ENCODE peak calls at places on chromosomes 4 and X, in nine cellular contexts. One of them, this sample, is unnamed.

GRCh38 chr4:3863841-3864734 is 97.9 kb downstream of the ADRA2C start:
- DNase-seq in fibroblast of mammary gland: no peak
- DNase-seq in Peyer's patch: peak
- DNase-seq in choroid plexus epithelial cell: no peak
- DNase-seq in GM10248: no peak
- DNase-seq in LNCaP clone FGC: no peak
- DNase-seq in heart right ventricle: no peak
- DNase-seq in AG04450: no peak
- DNase-seq in A549: no peak
- DNase-seq in this sample: no peak

GRCh38 chr4:15396157-15396800 is 31.6 kb upstream of the C1QTNF7 start:
- DNase-seq in fibroblast of mammary gland: peak
- DNase-seq in Peyer's patch: no peak
- DNase-seq in choroid plexus epithelial cell: peak
- DNase-seq in GM10248: peak
- DNase-seq in LNCaP clone FGC: no peak
- DNase-seq in heart right ventricle: no peak
- DNase-seq in AG04450: no peak
- DNase-seq in A549: peak
- DNase-seq in this sample: no peak

GRCh38 chrX:63514575-63514967 is 163.4 kb upstream of the SPIN4 start:
- DNase-seq in fibroblast of mammary gland: no peak
- DNase-seq in Peyer's patch: no peak
- DNase-seq in choroid plexus epithelial cell: peak
- DNase-seq in GM10248: no peak
- DNase-seq in LNCaP clone FGC: no peak
- DNase-seq in heart right ventricle: no peak
- DNase-seq in AG04450: no peak
- DNase-seq in A549: no peak
- DNase-seq in this sample: peak

GRCh38 chrX:39492495-39493162 is 605.1 kb downstream of the BCOR start:
- DNase-seq in fibroblast of mammary gland: no peak
- DNase-seq in Peyer's patch: peak
- DNase-seq in choroid plexus epithelial cell: no peak
- DNase-seq in GM10248: no peak
- DNase-seq in LNCaP clone FGC: no peak
- DNase-seq in heart right ventricle: no peak
- DNase-seq in AG04450: no peak
- DNase-seq in A549: no peak
- DNase-seq in this sample: no peak

GRCh38 chr4:114383721-114384120 is 214.9 kb upstream of the UGT8 start:
- DNase-seq in fibroblast of mammary gland: peak
- DNase-seq in Peyer's patch: no peak
- DNase-seq in choroid plexus epithelial cell: peak
- DNase-seq in GM10248: no peak
- DNase-seq in LNCaP clone FGC: no peak
- DNase-seq in heart right ventricle: no peak
- DNase-seq in AG04450: peak
- DNase-seq in A549: no peak
- DNase-seq in this sample: peak

GRCh38 chr4:88605744-88606143 is 13.5 kb downstream of the HERC3 start:
- DNase-seq in fibroblast of mammary gland: no peak
- DNase-seq in Peyer's patch: no peak
- DNase-seq in choroid plexus epithelial cell: no peak
- DNase-seq in GM10248: no peak
- DNase-seq in LNCaP clone FGC: no peak
- DNase-seq in heart right ventricle: no peak
- DNase-seq in AG04450: no peak
- DNase-seq in A549: no peak
- DNase-seq in this sample: no peak

GRCh38 chr4:104344342-104344980 is 150.2 kb downstream of the CXXC4 start:
- DNase-seq in fibroblast of mammary gland: no peak
- DNase-seq in Peyer's patch: no peak
- DNase-seq in choroid plexus epithelial cell: no peak
- DNase-seq in GM10248: no peak
- DNase-seq in LNCaP clone FGC: no peak
- DNase-seq in heart right ventricle: no peak
- DNase-seq in AG04450: no peak
- DNase-seq in A549: no peak
- DNase-seq in this sample: no peak

GRCh38 chr4:98546910-98547544 is 111.4 kb downstream of the TSPAN5 start:
- DNase-seq in fibroblast of mammary gland: peak
- DNase-seq in Peyer's patch: no peak
- DNase-seq in choroid plexus epithelial cell: peak
- DNase-seq in GM10248: no peak
- DNase-seq in LNCaP clone FGC: no peak
- DNase-seq in heart right ventricle: no peak
- DNase-seq in AG04450: no peak
- DNase-seq in A549: no peak
- DNase-seq in this sample: peak

GRCh38 chr4:166065324-166065723 is 192.3 kb downstream of the TLL1 start:
- DNase-seq in fibroblast of mammary gland: no peak
- DNase-seq in Peyer's patch: no peak
- DNase-seq in choroid plexus epithelial cell: no peak
- DNase-seq in GM10248: no peak
- DNase-seq in LNCaP clone FGC: no peak
- DNase-seq in heart right ventricle: no peak
- DNase-seq in AG04450: no peak
- DNase-seq in A549: no peak
- DNase-seq in this sample: no peak

DNA sequence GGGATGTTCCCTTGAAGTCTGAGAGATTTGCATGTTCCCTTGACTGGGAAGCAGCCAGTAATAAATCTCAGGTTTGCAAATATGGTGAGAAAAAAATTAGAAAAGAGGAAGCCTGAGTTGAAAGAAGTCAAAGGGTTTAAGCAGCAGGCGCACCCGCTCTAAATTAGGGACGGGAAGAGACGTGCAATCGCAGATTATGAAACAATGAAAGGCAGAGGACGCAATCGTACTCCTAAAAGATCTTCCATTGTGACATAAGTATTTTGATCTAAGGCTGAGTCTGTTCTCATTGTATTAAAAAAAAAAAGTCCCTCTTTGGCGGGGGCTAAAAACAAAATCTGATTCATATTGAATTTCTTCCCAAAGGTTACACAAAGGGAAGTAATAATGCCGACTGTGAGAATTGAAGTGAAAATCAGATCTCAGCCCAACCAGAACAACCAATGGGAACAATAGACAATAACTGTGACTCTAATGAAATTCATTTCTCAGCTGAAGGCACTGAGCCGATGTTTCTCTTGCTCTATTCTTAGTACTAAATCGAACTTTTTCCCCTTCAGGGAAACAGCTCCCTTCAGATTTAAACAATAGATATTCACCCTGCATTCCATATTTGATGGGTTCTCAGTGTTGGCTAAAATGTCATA is 28.3 kb downstream of the SAT1 start:
- DNase-seq in fibroblast of mammary gland: peak
- DNase-seq in Peyer's patch: no peak
- DNase-seq in choroid plexus epithelial cell: peak
- DNase-seq in GM10248: no peak
- DNase-seq in LNCaP clone FGC: no peak
- DNase-seq in heart right ventricle: peak
- DNase-seq in AG04450: no peak
- DNase-seq in A549: no peak
- DNase-seq in this sample: no peak
- TF ChIP-seq CTCF in fibroblast of mammary gland: no peak
- TF ChIP-seq CTCF in Peyer's patch: no peak
- TF ChIP-seq CTCF in choroid plexus epithelial cell: no peak
- TF ChIP-seq CTCF in GM10248: no peak
- TF ChIP-seq CTCF in LNCaP clone FGC: no peak
- TF ChIP-seq CTCF in heart right ventricle: no peak
- TF ChIP-seq CTCF in AG04450: no peak
- TF ChIP-seq CTCF in A549: no peak
- TF ChIP-seq CTCF in this sample: no peak

GRCh38 chr4:36242629-36243354 is 1.5 kb downstream of the ARAP2 start:
- DNase-seq in fibroblast of mammary gland: no peak
- DNase-seq in Peyer's patch: no peak
- DNase-seq in choroid plexus epithelial cell: no peak
- DNase-seq in GM10248: no peak
- DNase-seq in LNCaP clone FGC: no peak
- DNase-seq in heart right ventricle: no peak
- DNase-seq in AG04450: no peak
- DNase-seq in A549: no peak
- DNase-seq in this sample: no peak

GRCh38 chr4:36241771-36242170 is 2.5 kb downstream of the ARAP2 start:
- DNase-seq in fibroblast of mammary gland: no peak
- DNase-seq in Peyer's patch: no peak
- DNase-seq in choroid plexus epithelial cell: no peak
- DNase-seq in GM10248: peak
- DNase-seq in LNCaP clone FGC: no peak
- DNase-seq in heart right ventricle: no peak
- DNase-seq in AG04450: no peak
- DNase-seq in A549: no peak
- DNase-seq in this sample: no peak

GRCh38 chr4:36249605-36250004 is 5.3 kb upstream of the ARAP2 start:
- DNase-seq in fibroblast of mammary gland: no peak
- DNase-seq in Peyer's patch: no peak
- DNase-seq in choroid plexus epithelial cell: no peak
- DNase-seq in GM10248: no peak
- DNase-seq in LNCaP clone FGC: no peak
- DNase-seq in heart right ventricle: no peak
- DNase-seq in AG04450: no peak
- DNase-seq in A549: no peak
- DNase-seq in this sample: no peak

GRCh38 chr4:36243355-36244256 is 708 bp downstream of the ARAP2 start:
- DNase-seq in fibroblast of mammary gland: peak
- DNase-seq in Peyer's patch: peak
- DNase-seq in choroid plexus epithelial cell: peak
- DNase-seq in GM10248: peak
- DNase-seq in LNCaP clone FGC: no peak
- DNase-seq in heart right ventricle: peak
- DNase-seq in AG04450: no peak
- DNase-seq in A549: peak
- DNase-seq in this sample: no peak

DNA sequence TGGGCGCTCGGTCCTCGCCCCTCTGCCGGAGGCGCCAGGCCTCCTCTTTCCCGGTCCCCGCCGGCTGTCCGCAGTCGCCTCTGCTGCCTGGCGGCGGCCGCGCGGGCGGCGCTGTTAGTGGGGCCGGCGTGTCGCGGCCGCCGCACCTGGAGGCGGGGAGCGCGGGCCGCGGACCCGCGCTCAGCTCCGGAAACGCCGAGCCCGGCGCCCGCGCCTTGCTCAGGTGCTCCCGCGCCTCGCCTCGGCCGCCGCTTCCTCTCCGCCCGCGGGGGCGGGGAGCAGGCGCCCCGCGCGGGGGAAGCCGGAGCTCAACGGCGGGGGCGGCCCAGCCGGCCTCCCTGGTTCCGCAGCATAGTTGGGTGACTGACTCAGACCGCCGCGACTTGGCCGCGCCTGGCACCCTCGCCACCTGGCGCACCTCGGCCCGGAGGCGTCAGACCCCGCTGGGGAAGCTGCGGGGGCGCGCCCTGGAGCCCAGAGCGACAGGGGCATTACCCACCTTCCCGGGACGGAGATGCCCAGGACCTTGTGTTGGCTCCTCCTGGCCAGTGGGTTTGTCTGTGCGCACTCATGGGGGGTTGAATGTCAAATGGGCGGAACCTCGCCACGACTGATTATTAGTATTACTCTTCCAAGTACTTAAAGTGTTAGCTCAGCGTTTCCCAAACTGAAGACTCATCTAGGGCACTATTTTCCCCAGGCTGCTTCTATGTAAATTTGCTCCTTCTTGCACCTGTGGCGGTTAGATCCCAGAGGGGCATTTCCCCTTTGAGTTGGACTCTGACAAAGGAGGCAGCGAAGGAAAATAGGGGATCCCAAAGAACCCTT is at the start of gene ARAP2:
- DNase-seq in fibroblast of mammary gland: peak
- DNase-seq in Peyer's patch: peak
- DNase-seq in choroid plexus epithelial cell: peak
- DNase-seq in GM10248: peak
- DNase-seq in LNCaP clone FGC: no peak
- DNase-seq in heart right ventricle: peak
- DNase-seq in AG04450: no peak
- DNase-seq in A549: peak
- DNase-seq in this sample: no peak
- TF ChIP-seq CTCF in fibroblast of mammary gland: no peak
- TF ChIP-seq CTCF in Peyer's patch: no peak
- TF ChIP-seq CTCF in choroid plexus epithelial cell: no peak
- TF ChIP-seq CTCF in GM10248: peak
- TF ChIP-seq CTCF in LNCaP clone FGC: peak
- TF ChIP-seq CTCF in heart right ventricle: no peak
- TF ChIP-seq CTCF in AG04450: no peak
- TF ChIP-seq CTCF in A549: no peak
- TF ChIP-seq CTCF in this sample: no peak

GRCh38 chrX:114774691-114775090 is 190.8 kb downstream of the HTR2C start:
- DNase-seq in fibroblast of mammary gland: peak
- DNase-seq in Peyer's patch: no peak
- DNase-seq in choroid plexus epithelial cell: peak
- DNase-seq in GM10248: no peak
- DNase-seq in LNCaP clone FGC: no peak
- DNase-seq in heart right ventricle: no peak
- DNase-seq in AG04450: no peak
- DNase-seq in A549: no peak
- DNase-seq in this sample: no peak
- TF ChIP-seq CTCF in fibroblast of mammary gland: peak
- TF ChIP-seq CTCF in Peyer's patch: no peak
- TF ChIP-seq CTCF in choroid plexus epithelial cell: peak
- TF ChIP-seq CTCF in GM10248: no peak
- TF ChIP-seq CTCF in LNCaP clone FGC: no peak
- TF ChIP-seq CTCF in heart right ventricle: no peak
- TF ChIP-seq CTCF in AG04450: no peak
- TF ChIP-seq CTCF in A549: no peak
- TF ChIP-seq CTCF in this sample: peak

GRCh38 chrX:103687696-103688191 is 1.2 kb upstream of the MORF4L2 start:
- DNase-seq in fibroblast of mammary gland: peak
- DNase-seq in Peyer's patch: peak
- DNase-seq in choroid plexus epithelial cell: peak
- DNase-seq in GM10248: peak
- DNase-seq in LNCaP clone FGC: peak
- DNase-seq in heart right ventricle: peak
- DNase-seq in AG04450: no peak
- DNase-seq in A549: peak
- DNase-seq in this sample: peak

GRCh38 chrX:103688949-103689348 is 2.5 kb upstream of the MORF4L2 start:
- DNase-seq in fibroblast of mammary gland: peak
- DNase-seq in Peyer's patch: no peak
- DNase-seq in choroid plexus epithelial cell: peak
- DNase-seq in GM10248: peak
- DNase-seq in LNCaP clone FGC: no peak
- DNase-seq in heart right ventricle: no peak
- DNase-seq in AG04450: no peak
- DNase-seq in A549: peak
- DNase-seq in this sample: no peak

GRCh38 chrX:103686199-103687072 is at the start of gene MORF4L2:
- DNase-seq in fibroblast of mammary gland: peak
- DNase-seq in Peyer's patch: peak
- DNase-seq in choroid plexus epithelial cell: peak
- DNase-seq in GM10248: peak
- DNase-seq in LNCaP clone FGC: peak
- DNase-seq in heart right ventricle: peak
- DNase-seq in AG04450: peak
- DNase-seq in A549: peak
- DNase-seq in this sample: peak

GRCh38 chrX:103687073-103687695 is 685 bp upstream of the MORF4L2 start:
- DNase-seq in fibroblast of mammary gland: no peak
- DNase-seq in Peyer's patch: peak
- DNase-seq in choroid plexus epithelial cell: peak
- DNase-seq in GM10248: peak
- DNase-seq in LNCaP clone FGC: peak
- DNase-seq in heart right ventricle: peak
- DNase-seq in AG04450: peak
- DNase-seq in A549: peak
- DNase-seq in this sample: peak

GRCh38 chrX:103691059-103691458 is 4.6 kb upstream of the MORF4L2 start:
- DNase-seq in fibroblast of mammary gland: no peak
- DNase-seq in Peyer's patch: no peak
- DNase-seq in choroid plexus epithelial cell: no peak
- DNase-seq in GM10248: no peak
- DNase-seq in LNCaP clone FGC: no peak
- DNase-seq in heart right ventricle: no peak
- DNase-seq in AG04450: no peak
- DNase-seq in A549: no peak
- DNase-seq in this sample: no peak
- TF ChIP-seq CTCF in fibroblast of mammary gland: no peak
- TF ChIP-seq CTCF in Peyer's patch: no peak
- TF ChIP-seq CTCF in choroid plexus epithelial cell: no peak
- TF ChIP-seq CTCF in GM10248: no peak
- TF ChIP-seq CTCF in LNCaP clone FGC: no peak
- TF ChIP-seq CTCF in heart right ventricle: no peak
- TF ChIP-seq CTCF in AG04450: no peak
- TF ChIP-seq CTCF in A549: no peak
- TF ChIP-seq CTCF in this sample: no peak

This sample was measured in AG09319.